ENCODE peak calls at places on chromosomes 4 and X, in nine cellular contexts. One of them, this sample, is unnamed.

GRCh38 chrX:102746134-102746584 is 25.6 kb downstream of the GPRASP3 start:
- DNase-seq in adrenal gland: peak
- DNase-seq in prostate gland: peak
- DNase-seq in uterus: peak
- DNase-seq in ovary: peak
- DNase-seq in A549: no peak
- DNase-seq in suprapubic skin: peak
- DNase-seq in heart left ventricle: peak
- DNase-seq in right lobe of liver: peak
- DNase-seq in this sample: peak

GRCh38 chrX:134990475-134991473 is at the start of gene SMIM10:
- DNase-seq in prostate gland: peak
- DNase-seq in suprapubic skin: peak
- DNase-seq in right lobe of liver: peak
- DNase-seq in uterus: peak
- DNase-seq in adrenal gland: peak
- DNase-seq in A549: no peak
- DNase-seq in ovary: peak
- DNase-seq in heart left ventricle: peak
- DNase-seq in this sample: peak

GRCh38 chr4:148060264-148061138 is 328.6 kb downstream of the ARHGAP10 start:
- DNase-seq in A549: no peak
- DNase-seq in heart left ventricle: no peak
- DNase-seq in suprapubic skin: no peak
- DNase-seq in uterus: no peak
- DNase-seq in prostate gland: no peak
- DNase-seq in ovary: no peak
- DNase-seq in right lobe of liver: no peak
- DNase-seq in adrenal gland: no peak
- DNase-seq in this sample: no peak

GRCh38 chr4:146959692-146960091 is 14.0 kb upstream of the TTC29 start:
- DNase-seq in uterus: no peak
- DNase-seq in A549: no peak
- DNase-seq in ovary: no peak
- DNase-seq in suprapubic skin: no peak
- DNase-seq in right lobe of liver: no peak
- DNase-seq in heart left ventricle: no peak
- DNase-seq in adrenal gland: no peak
- DNase-seq in prostate gland: no peak
- DNase-seq in this sample: no peak

GRCh38 chrX:38000706-38001105 is 5.6 kb upstream of the SYTL5 start:
- DNase-seq in adrenal gland: no peak
- DNase-seq in A549: no peak
- DNase-seq in prostate gland: no peak
- DNase-seq in suprapubic skin: no peak
- DNase-seq in ovary: no peak
- DNase-seq in uterus: no peak
- DNase-seq in right lobe of liver: no peak
- DNase-seq in heart left ventricle: no peak
- DNase-seq in this sample: no peak

GRCh38 chr4:69843932-69844331 is 16.0 kb downstream of the SULT1E1 start:
- DNase-seq in ovary: no peak
- DNase-seq in prostate gland: no peak
- DNase-seq in uterus: no peak
- DNase-seq in A549: no peak
- DNase-seq in adrenal gland: no peak
- DNase-seq in right lobe of liver: no peak
- DNase-seq in suprapubic skin: no peak
- DNase-seq in heart left ventricle: no peak
- DNase-seq in this sample: no peak

GRCh38 chrX:23578079-23578478 is 89.2 kb upstream of the PRDX4 start:
- DNase-seq in uterus: no peak
- DNase-seq in A549: no peak
- DNase-seq in prostate gland: no peak
- DNase-seq in ovary: no peak
- DNase-seq in suprapubic skin: no peak
- DNase-seq in adrenal gland: peak
- DNase-seq in heart left ventricle: no peak
- DNase-seq in right lobe of liver: no peak
- DNase-seq in this sample: no peak

GRCh38 chr4:93764647-93765246 is 63.8 kb upstream of the ATOH1 start:
- DNase-seq in prostate gland: peak
- DNase-seq in right lobe of liver: no peak
- DNase-seq in ovary: no peak
- DNase-seq in adrenal gland: peak
- DNase-seq in suprapubic skin: no peak
- DNase-seq in uterus: no peak
- DNase-seq in heart left ventricle: no peak
- DNase-seq in A549: peak
- DNase-seq in this sample: peak

GRCh38 chrX:46165411-46165810 is 379.8 kb downstream of the ZNF674 start:
- DNase-seq in heart left ventricle: no peak
- DNase-seq in right lobe of liver: no peak
- DNase-seq in prostate gland: no peak
- DNase-seq in uterus: no peak
- DNase-seq in adrenal gland: no peak
- DNase-seq in ovary: no peak
- DNase-seq in suprapubic skin: no peak
- DNase-seq in A549: no peak
- DNase-seq in this sample: no peak

GRCh38 chr4:141995051-141995450 is 358.7 kb downstream of the IL15 start:
- DNase-seq in adrenal gland: no peak
- DNase-seq in prostate gland: no peak
- DNase-seq in heart left ventricle: no peak
- DNase-seq in A549: no peak
- DNase-seq in right lobe of liver: no peak
- DNase-seq in ovary: no peak
- DNase-seq in suprapubic skin: no peak
- DNase-seq in uterus: no peak
- DNase-seq in this sample: no peak

GRCh38 chrX:108537005-108537404 is 97.4 kb downstream of the COL4A5 start:
- DNase-seq in heart left ventricle: no peak
- DNase-seq in A549: peak
- DNase-seq in suprapubic skin: no peak
- DNase-seq in uterus: no peak
- DNase-seq in right lobe of liver: no peak
- DNase-seq in prostate gland: peak
- DNase-seq in ovary: no peak
- DNase-seq in adrenal gland: peak
- DNase-seq in this sample: no peak

GRCh38 chrX:125096870-125097269 is 222.8 kb upstream of the TEX13C start:
- DNase-seq in prostate gland: no peak
- DNase-seq in ovary: no peak
- DNase-seq in uterus: no peak
- DNase-seq in right lobe of liver: no peak
- DNase-seq in A549: no peak
- DNase-seq in suprapubic skin: no peak
- DNase-seq in adrenal gland: no peak
- DNase-seq in heart left ventricle: no peak
- DNase-seq in this sample: no peak

GRCh38 chrX:1465261-1466231 is 12.8 kb upstream of the ASMTL start:
- DNase-seq in prostate gland: no peak
- DNase-seq in suprapubic skin: no peak
- DNase-seq in uterus: no peak
- DNase-seq in adrenal gland: no peak
- DNase-seq in A549: no peak
- DNase-seq in ovary: no peak
- DNase-seq in right lobe of liver: peak
- DNase-seq in heart left ventricle: no peak
- DNase-seq in this sample: no peak

GRCh38 chrX:1466971-1467561 is 14.4 kb upstream of the ASMTL start:
- DNase-seq in suprapubic skin: no peak
- DNase-seq in right lobe of liver: peak
- DNase-seq in uterus: no peak
- DNase-seq in A549: no peak
- DNase-seq in adrenal gland: no peak
- DNase-seq in heart left ventricle: no peak
- DNase-seq in ovary: no peak
- DNase-seq in prostate gland: no peak
- DNase-seq in this sample: no peak

GRCh38 chrX:1466232-1466661 is 13.5 kb upstream of the ASMTL start:
- DNase-seq in adrenal gland: no peak
- DNase-seq in heart left ventricle: no peak
- DNase-seq in right lobe of liver: no peak
- DNase-seq in prostate gland: no peak
- DNase-seq in ovary: no peak
- DNase-seq in suprapubic skin: peak
- DNase-seq in uterus: no peak
- DNase-seq in A549: no peak
- DNase-seq in this sample: no peak

GRCh38 chrX:1464282-1465131 is 11.8 kb upstream of the ASMTL start:
- DNase-seq in A549: no peak
- DNase-seq in right lobe of liver: peak
- DNase-seq in ovary: no peak
- DNase-seq in adrenal gland: no peak
- DNase-seq in uterus: no peak
- DNase-seq in heart left ventricle: no peak
- DNase-seq in prostate gland: no peak
- DNase-seq in suprapubic skin: no peak
- DNase-seq in this sample: no peak

DNA sequence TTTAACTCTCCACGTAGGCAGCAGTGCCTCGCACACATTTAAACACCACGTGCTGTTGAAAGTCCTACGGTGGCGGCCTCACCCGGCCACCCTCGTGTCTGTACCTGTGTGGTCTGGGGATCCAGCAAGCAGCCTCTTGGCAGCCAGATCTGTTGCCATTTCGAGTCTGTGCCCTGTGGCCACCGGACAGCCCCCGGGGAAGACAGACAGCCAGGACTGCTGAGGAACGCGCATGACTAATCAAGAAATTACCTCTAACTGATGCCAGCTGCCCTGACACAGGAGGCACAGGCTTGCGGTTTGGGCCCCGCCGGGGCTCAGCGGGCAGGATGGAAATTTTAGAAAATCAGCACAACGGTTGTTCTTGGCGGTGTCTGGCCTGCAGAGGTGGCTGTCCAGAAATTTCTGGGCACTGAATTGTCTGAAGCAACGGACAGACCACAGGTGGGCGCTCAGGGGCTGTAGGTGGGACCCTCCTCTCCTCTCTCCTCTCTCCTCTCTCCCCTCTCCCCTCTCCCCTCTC is 15.6 kb upstream of the ASMTL start:
- DNase-seq in adrenal gland: peak
- DNase-seq in prostate gland: no peak
- DNase-seq in uterus: no peak
- DNase-seq in ovary: no peak
- DNase-seq in heart left ventricle: no peak
- DNase-seq in A549: peak
- DNase-seq in suprapubic skin: no peak
- DNase-seq in right lobe of liver: peak
- DNase-seq in this sample: no peak
- H3K27ac ChIP-seq in adrenal gland: no peak
- H3K27ac ChIP-seq in prostate gland: no peak
- H3K27ac ChIP-seq in uterus: no peak
- H3K27ac ChIP-seq in ovary: no peak
- H3K27ac ChIP-seq in heart left ventricle: no peak
- H3K27ac ChIP-seq in A549: peak
- H3K27ac ChIP-seq in suprapubic skin: no peak
- H3K27ac ChIP-seq in right lobe of liver: no peak
- H3K27ac ChIP-seq in this sample: no peak

GRCh38 chrX:123807825-123808416 is 51.9 kb upstream of the XIAP start:
- DNase-seq in heart left ventricle: no peak
- DNase-seq in right lobe of liver: no peak
- DNase-seq in adrenal gland: no peak
- DNase-seq in A549: no peak
- DNase-seq in ovary: no peak
- DNase-seq in prostate gland: no peak
- DNase-seq in suprapubic skin: no peak
- DNase-seq in uterus: no peak
- DNase-seq in this sample: no peak

GRCh38 chrX:123814343-123814742 is 45.5 kb upstream of the XIAP start:
- DNase-seq in uterus: no peak
- DNase-seq in adrenal gland: no peak
- DNase-seq in prostate gland: no peak
- DNase-seq in ovary: no peak
- DNase-seq in right lobe of liver: no peak
- DNase-seq in heart left ventricle: no peak
- DNase-seq in suprapubic skin: no peak
- DNase-seq in A549: no peak
- DNase-seq in this sample: no peak

GRCh38 chrX:123809854-123810375 is 49.9 kb upstream of the XIAP start:
- DNase-seq in A549: no peak
- DNase-seq in ovary: no peak
- DNase-seq in suprapubic skin: no peak
- DNase-seq in uterus: no peak
- DNase-seq in right lobe of liver: no peak
- DNase-seq in adrenal gland: no peak
- DNase-seq in heart left ventricle: no peak
- DNase-seq in prostate gland: no peak
- DNase-seq in this sample: no peak
- TF ChIP-seq POLR2A in A549: no peak
- TF ChIP-seq POLR2A in ovary: no peak
- TF ChIP-seq POLR2A in suprapubic skin: no peak
- TF ChIP-seq POLR2A in uterus: no peak
- TF ChIP-seq POLR2A in right lobe of liver: no peak
- TF ChIP-seq POLR2A in adrenal gland: no peak
- TF ChIP-seq POLR2A in heart left ventricle: no peak
- TF ChIP-seq POLR2A in prostate gland: no peak
- TF ChIP-seq POLR2A in this sample: no peak

DNA sequence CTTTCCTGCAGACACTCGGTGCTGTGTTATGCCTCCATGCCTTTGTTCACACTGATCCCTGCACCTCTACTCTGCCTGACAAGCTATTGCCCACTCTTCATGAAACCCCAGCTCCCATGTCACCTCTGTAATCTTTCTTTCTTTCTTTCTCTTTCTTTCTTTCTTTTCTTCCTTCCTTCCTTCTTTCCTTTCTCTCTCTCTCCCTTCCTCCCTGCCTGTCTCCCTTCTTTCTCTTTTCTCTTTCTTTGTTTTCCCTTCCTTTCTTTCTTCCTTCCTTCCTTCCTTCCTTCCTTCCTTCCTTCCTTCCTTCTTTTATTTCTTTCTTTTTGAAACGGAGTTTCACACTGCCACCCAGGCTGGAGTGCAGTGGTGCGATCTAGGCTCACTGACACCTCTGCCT is 12.5 kb downstream of the GJB1 start:
- DNase-seq in suprapubic skin: no peak
- DNase-seq in adrenal gland: no peak
- DNase-seq in A549: no peak
- DNase-seq in prostate gland: no peak
- DNase-seq in ovary: no peak
- DNase-seq in heart left ventricle: no peak
- DNase-seq in uterus: no peak
- DNase-seq in right lobe of liver: no peak
- DNase-seq in this sample: no peak
- H3K27ac ChIP-seq in suprapubic skin: no peak
- H3K27ac ChIP-seq in adrenal gland: no peak
- H3K27ac ChIP-seq in A549: no peak
- H3K27ac ChIP-seq in prostate gland: no peak
- H3K27ac ChIP-seq in ovary: no peak
- H3K27ac ChIP-seq in heart left ventricle: no peak
- H3K27ac ChIP-seq in uterus: no peak
- H3K27ac ChIP-seq in right lobe of liver: no peak
- H3K27ac ChIP-seq in this sample: no peak

DNA sequence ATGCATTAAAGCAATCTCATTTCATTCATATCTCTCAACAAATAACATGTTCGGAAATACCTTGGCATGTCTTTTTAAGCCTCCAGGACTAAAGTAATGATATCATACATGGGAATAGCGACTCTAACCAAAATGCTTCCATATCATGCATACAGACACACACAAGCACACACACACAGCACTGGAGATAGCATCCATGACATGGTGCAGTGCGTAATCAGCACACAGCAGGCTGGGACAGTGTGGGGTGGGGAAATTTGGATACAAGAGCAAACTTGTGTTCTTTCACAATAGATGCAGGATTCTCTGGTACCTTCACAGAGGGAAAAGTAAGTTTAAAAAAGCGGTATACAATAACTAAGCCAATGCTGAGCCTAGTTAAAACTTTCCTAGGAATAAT is 132.3 kb upstream of the HPGD start:
- DNase-seq in heart left ventricle: no peak
- DNase-seq in uterus: no peak
- DNase-seq in ovary: no peak
- DNase-seq in prostate gland: no peak
- DNase-seq in adrenal gland: no peak
- DNase-seq in suprapubic skin: no peak
- DNase-seq in A549: no peak
- DNase-seq in right lobe of liver: no peak
- DNase-seq in this sample: no peak
- TF ChIP-seq POLR2A in heart left ventricle: no peak
- TF ChIP-seq POLR2A in uterus: no peak
- TF ChIP-seq POLR2A in ovary: no peak
- TF ChIP-seq POLR2A in prostate gland: no peak
- TF ChIP-seq POLR2A in adrenal gland: no peak
- TF ChIP-seq POLR2A in suprapubic skin: no peak
- TF ChIP-seq POLR2A in A549: no peak
- TF ChIP-seq POLR2A in right lobe of liver: no peak
- TF ChIP-seq POLR2A in this sample: no peak

This sample was measured in body of pancreas.